ENCODE peak calls at places on chromosomes 2 and 18, in nine cellular contexts. One of them, this sample, is unnamed.

GRCh38 chr2:101140978-101141655 is 10.1 kb downstream of the TBC1D8 start:
- DNase-seq in PC-3: peak; percentile 70
- DNase-seq in adrenal gland: no peak
- DNase-seq in iPS DF 6.9: no peak
- DNase-seq in vagina: no peak
- DNase-seq in AG04450: no peak
- DNase-seq in HCT116: no peak
- DNase-seq in IMR-90: peak; percentile 9
- DNase-seq in body of pancreas: no peak
- DNase-seq in this sample: no peak

GRCh38 chr2:200302940-200303727 is 3.4 kb upstream of the SPATS2L start:
- DNase-seq in HCT116: peak; percentile 92
- DNase-seq in PC-3: peak; percentile 97
- DNase-seq in body of pancreas: no peak
- DNase-seq in IMR-90: peak; percentile 88
- DNase-seq in vagina: no peak
- DNase-seq in AG04450: no peak
- DNase-seq in iPS DF 6.9: no peak
- DNase-seq in adrenal gland: no peak
- DNase-seq in this sample: no peak

GRCh38 chr2:178101321-178102079 is 10.7 kb upstream of the RBM45 start:
- DNase-seq in body of pancreas: no peak
- DNase-seq in HCT116: no peak
- DNase-seq in iPS DF 6.9: no peak
- DNase-seq in adrenal gland: no peak
- DNase-seq in PC-3: peak; percentile 13
- DNase-seq in IMR-90: peak; percentile 1
- DNase-seq in AG04450: no peak
- DNase-seq in vagina: no peak
- DNase-seq in this sample: no peak

GRCh38 chr18:54551590-54551989 is 39.5 kb upstream of the DYNAP start:
- DNase-seq in iPS DF 6.9: no peak
- DNase-seq in adrenal gland: no peak
- DNase-seq in AG04450: no peak
- DNase-seq in body of pancreas: no peak
- DNase-seq in HCT116: no peak
- DNase-seq in PC-3: no peak
- DNase-seq in vagina: no peak
- DNase-seq in IMR-90: no peak
- DNase-seq in this sample: no peak

GRCh38 chr18:63143246-63143847 is 176.2 kb downstream of the BCL2 start:
- DNase-seq in AG04450: no peak
- DNase-seq in body of pancreas: no peak
- DNase-seq in vagina: no peak
- DNase-seq in adrenal gland: no peak
- DNase-seq in PC-3: no peak
- DNase-seq in HCT116: no peak
- DNase-seq in iPS DF 6.9: no peak
- DNase-seq in IMR-90: no peak
- DNase-seq in this sample: no peak

GRCh38 chr18:13232971-13233565 is 14.5 kb downstream of the LDLRAD4 start:
- DNase-seq in HCT116: no peak
- DNase-seq in IMR-90: no peak
- DNase-seq in iPS DF 6.9: no peak
- DNase-seq in vagina: no peak
- DNase-seq in AG04450: no peak
- DNase-seq in PC-3: no peak
- DNase-seq in body of pancreas: no peak
- DNase-seq in adrenal gland: no peak
- DNase-seq in this sample: no peak

GRCh38 chr2:177464549-177464948 is 72.0 kb downstream of the AGPS start:
- DNase-seq in body of pancreas: no peak
- DNase-seq in PC-3: no peak
- DNase-seq in HCT116: no peak
- DNase-seq in AG04450: no peak
- DNase-seq in vagina: no peak
- DNase-seq in adrenal gland: no peak
- DNase-seq in IMR-90: peak; percentile 70
- DNase-seq in iPS DF 6.9: no peak
- DNase-seq in this sample: no peak

GRCh38 chr2:15127251-15127650 is 433.9 kb downstream of the NBAS start:
- DNase-seq in HCT116: no peak
- DNase-seq in AG04450: no peak
- DNase-seq in iPS DF 6.9: no peak
- DNase-seq in body of pancreas: no peak
- DNase-seq in PC-3: no peak
- DNase-seq in adrenal gland: no peak
- DNase-seq in vagina: no peak
- DNase-seq in IMR-90: no peak
- DNase-seq in this sample: no peak

GRCh38 chr2:136255648-136256461 is 137.9 kb upstream of the CXCR4 start:
- DNase-seq in iPS DF 6.9: no peak
- DNase-seq in IMR-90: no peak
- DNase-seq in AG04450: no peak
- DNase-seq in PC-3: no peak
- DNase-seq in body of pancreas: no peak
- DNase-seq in HCT116: no peak
- DNase-seq in vagina: no peak
- DNase-seq in adrenal gland: no peak
- DNase-seq in this sample: no peak

GRCh38 chr2:36339819-36340218 is 15.8 kb upstream of the CRIM1 start:
- DNase-seq in AG04450: no peak
- DNase-seq in iPS DF 6.9: no peak
- DNase-seq in adrenal gland: no peak
- DNase-seq in IMR-90: peak; percentile 55
- DNase-seq in body of pancreas: no peak
- DNase-seq in PC-3: no peak
- DNase-seq in vagina: no peak
- DNase-seq in HCT116: no peak
- DNase-seq in this sample: no peak

GRCh38 chr18:22728481-22729105 is 204.5 kb upstream of the RBBP8 start:
- DNase-seq in adrenal gland: no peak
- DNase-seq in AG04450: no peak
- DNase-seq in IMR-90: no peak
- DNase-seq in PC-3: no peak
- DNase-seq in vagina: no peak
- DNase-seq in iPS DF 6.9: no peak
- DNase-seq in body of pancreas: no peak
- DNase-seq in HCT116: no peak
- DNase-seq in this sample: no peak

GRCh38 chr18:29430416-29430815 is 1253.5 kb upstream of the CDH2 start:
- DNase-seq in HCT116: peak; percentile 0
- DNase-seq in AG04450: no peak
- DNase-seq in PC-3: peak; percentile 4
- DNase-seq in IMR-90: peak; percentile 5
- DNase-seq in iPS DF 6.9: no peak
- DNase-seq in adrenal gland: no peak
- DNase-seq in body of pancreas: no peak
- DNase-seq in vagina: no peak
- DNase-seq in this sample: no peak

GRCh38 chr2:72940786-72941185 is 23.5 kb downstream of the EMX1 start:
- DNase-seq in vagina: no peak
- DNase-seq in HCT116: no peak
- DNase-seq in adrenal gland: no peak
- DNase-seq in AG04450: peak; percentile 47
- DNase-seq in iPS DF 6.9: no peak
- DNase-seq in IMR-90: peak; percentile 81
- DNase-seq in body of pancreas: no peak
- DNase-seq in PC-3: no peak
- DNase-seq in this sample: no peak

GRCh38 chr2:128313076-128313836 is 5.4 kb downstream of the HS6ST1 start:
- DNase-seq in adrenal gland: peak; percentile 20
- DNase-seq in iPS DF 6.9: no peak
- DNase-seq in vagina: peak; percentile 76
- DNase-seq in IMR-90: peak; percentile 63
- DNase-seq in HCT116: peak; percentile 18
- DNase-seq in PC-3: peak; percentile 47
- DNase-seq in body of pancreas: no peak
- DNase-seq in AG04450: no peak
- DNase-seq in this sample: peak; percentile 8

GRCh38 chr18:3605562-3606443 is 155.8 kb downstream of the TGIF1 start:
- DNase-seq in IMR-90: peak; percentile 62
- DNase-seq in body of pancreas: no peak
- DNase-seq in adrenal gland: no peak
- DNase-seq in AG04450: no peak
- DNase-seq in PC-3: peak; percentile 47
- DNase-seq in iPS DF 6.9: no peak
- DNase-seq in vagina: no peak
- DNase-seq in HCT116: no peak
- DNase-seq in this sample: no peak

GRCh38 chr18:49581369-49581768 is 19.5 kb downstream of the LIPG start:
- DNase-seq in body of pancreas: no peak
- DNase-seq in AG04450: no peak
- DNase-seq in PC-3: no peak
- DNase-seq in HCT116: no peak
- DNase-seq in iPS DF 6.9: no peak
- DNase-seq in IMR-90: no peak
- DNase-seq in adrenal gland: no peak
- DNase-seq in vagina: no peak
- DNase-seq in this sample: no peak

GRCh38 chr2:120773186-120773800 is 37.6 kb downstream of the GLI2 start:
- DNase-seq in body of pancreas: no peak
- DNase-seq in iPS DF 6.9: no peak
- DNase-seq in HCT116: no peak
- DNase-seq in PC-3: no peak
- DNase-seq in IMR-90: no peak
- DNase-seq in AG04450: no peak
- DNase-seq in adrenal gland: no peak
- DNase-seq in vagina: no peak
- DNase-seq in this sample: no peak

GRCh38 chr2:127122351-127123027 is 15.5 kb upstream of the BIN1 start:
- DNase-seq in HCT116: no peak
- DNase-seq in adrenal gland: no peak
- DNase-seq in body of pancreas: no peak
- DNase-seq in iPS DF 6.9: no peak
- DNase-seq in IMR-90: no peak
- DNase-seq in vagina: peak; percentile 82
- DNase-seq in AG04450: no peak
- DNase-seq in PC-3: no peak
- DNase-seq in this sample: no peak
- H3K9me3 ChIP-seq in HCT116: no peaks in the 10 kb centered on the region
- H3K9me3 ChIP-seq in adrenal gland: no peaks in the 10 kb centered on the region
- H3K9me3 ChIP-seq in body of pancreas: no peaks in the 10 kb centered on the region
- H3K9me3 ChIP-seq in iPS DF 6.9: peaks cover 3% of the 10 kb centered on the region
- H3K9me3 ChIP-seq in IMR-90: no peaks in the 10 kb centered on the region
- H3K9me3 ChIP-seq in vagina: no peaks in the 10 kb centered on the region
- H3K9me3 ChIP-seq in AG04450: peaks cover 11% of the 10 kb centered on the region
- H3K9me3 ChIP-seq in PC-3: no peaks in the 10 kb centered on the region
- H3K9me3 ChIP-seq in this sample: no peaks in the 10 kb centered on the region

DNA sequence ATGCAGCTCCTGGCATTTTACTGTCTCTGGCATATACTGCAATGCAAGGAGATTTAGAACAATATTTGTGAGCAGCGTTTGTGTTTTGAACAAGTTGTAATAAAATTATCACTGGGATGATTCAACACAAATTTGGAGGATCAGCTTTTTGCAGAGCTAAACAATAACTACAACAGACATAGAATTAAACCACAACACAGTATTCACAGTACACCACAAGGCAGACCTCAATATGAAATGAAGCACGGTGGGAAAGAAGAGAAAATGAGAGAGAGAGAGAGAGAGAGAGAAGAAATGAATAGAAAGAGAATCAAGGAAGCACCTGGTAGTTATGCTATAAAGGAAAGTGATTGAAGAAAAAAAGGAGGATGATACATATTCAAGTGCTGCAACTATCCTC is 39.4 kb downstream of the HOXD1 start:
- DNase-seq in IMR-90: no peak
- DNase-seq in HCT116: no peak
- DNase-seq in PC-3: no peak
- DNase-seq in iPS DF 6.9: no peak
- DNase-seq in vagina: no peak
- DNase-seq in body of pancreas: no peak
- DNase-seq in adrenal gland: no peak
- DNase-seq in AG04450: no peak
- DNase-seq in this sample: no peak
- H3K9me3 ChIP-seq in IMR-90: no peaks in the 10 kb centered on the region
- H3K9me3 ChIP-seq in HCT116: no peaks in the 10 kb centered on the region
- H3K9me3 ChIP-seq in PC-3: no peaks in the 10 kb centered on the region
- H3K9me3 ChIP-seq in iPS DF 6.9: no peaks in the 10 kb centered on the region
- H3K9me3 ChIP-seq in vagina: no peaks in the 10 kb centered on the region
- H3K9me3 ChIP-seq in body of pancreas: no peaks in the 10 kb centered on the region
- H3K9me3 ChIP-seq in adrenal gland: no peaks in the 10 kb centered on the region
- H3K9me3 ChIP-seq in AG04450: no peaks in the 10 kb centered on the region
- H3K9me3 ChIP-seq in this sample: no peaks in the 10 kb centered on the region

GRCh38 chr2:83376731-83377130 is 1082.3 kb downstream of the SUCLG1 start:
- DNase-seq in HCT116: no peak
- DNase-seq in adrenal gland: no peak
- DNase-seq in IMR-90: no peak
- DNase-seq in AG04450: no peak
- DNase-seq in vagina: no peak
- DNase-seq in iPS DF 6.9: no peak
- DNase-seq in body of pancreas: no peak
- DNase-seq in PC-3: no peak
- DNase-seq in this sample: no peak

DNA sequence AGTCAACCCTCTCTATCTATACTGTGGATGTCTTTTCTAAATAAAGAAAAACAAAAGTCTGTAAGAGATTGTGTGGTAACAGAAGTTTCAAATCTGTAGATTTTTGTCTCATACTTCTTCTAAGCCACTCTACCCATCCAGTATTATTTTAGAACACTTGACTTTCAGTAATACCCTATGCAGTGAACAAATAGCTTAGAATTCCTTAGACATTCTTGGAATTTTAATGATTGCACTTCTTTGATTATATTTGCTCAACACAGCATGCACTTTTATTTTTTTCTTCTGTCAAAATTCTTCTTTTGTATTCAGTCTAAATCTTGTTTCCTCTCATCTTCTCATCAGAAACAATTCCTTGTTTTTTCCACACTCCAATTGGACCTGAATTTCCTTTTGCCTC is 1080.2 kb downstream of the SUCLG1 start:
- DNase-seq in HCT116: no peak
- DNase-seq in PC-3: no peak
- DNase-seq in body of pancreas: no peak
- DNase-seq in vagina: no peak
- DNase-seq in IMR-90: no peak
- DNase-seq in iPS DF 6.9: no peak
- DNase-seq in AG04450: no peak
- DNase-seq in adrenal gland: no peak
- DNase-seq in this sample: no peak
- H3K9me3 ChIP-seq in HCT116: no peaks in the 10 kb centered on the region
- H3K9me3 ChIP-seq in PC-3: no peaks in the 10 kb centered on the region
- H3K9me3 ChIP-seq in body of pancreas: no peaks in the 10 kb centered on the region
- H3K9me3 ChIP-seq in vagina: no peaks in the 10 kb centered on the region
- H3K9me3 ChIP-seq in IMR-90: no peaks in the 10 kb centered on the region
- H3K9me3 ChIP-seq in iPS DF 6.9: no peaks in the 10 kb centered on the region
- H3K9me3 ChIP-seq in AG04450: no peaks in the 10 kb centered on the region
- H3K9me3 ChIP-seq in adrenal gland: no peaks in the 10 kb centered on the region
- H3K9me3 ChIP-seq in this sample: no peaks in the 10 kb centered on the region

GRCh38 chr18:79900610-79901570 is 50.6 kb downstream of the SLC66A2 start:
- DNase-seq in HCT116: no peak
- DNase-seq in IMR-90: no peak
- DNase-seq in adrenal gland: no peak
- DNase-seq in iPS DF 6.9: no peak
- DNase-seq in body of pancreas: no peak
- DNase-seq in AG04450: no peak
- DNase-seq in vagina: peak; percentile 79
- DNase-seq in PC-3: no peak
- DNase-seq in this sample: no peak
- H3K9me3 ChIP-seq in HCT116: peaks cover 15% of the 10 kb centered on the region
- H3K9me3 ChIP-seq in IMR-90: peaks cover 41% of the 10 kb centered on the region
- H3K9me3 ChIP-seq in adrenal gland: peaks cover 15% of the 10 kb centered on the region
- H3K9me3 ChIP-seq in iPS DF 6.9: peaks cover 8% of the 10 kb centered on the region
- H3K9me3 ChIP-seq in body of pancreas: no peaks in the 10 kb centered on the region
- H3K9me3 ChIP-seq in AG04450: peaks cover 86% of the 10 kb centered on the region
- H3K9me3 ChIP-seq in vagina: peaks cover 3% of the 10 kb centered on the region
- H3K9me3 ChIP-seq in PC-3: peaks cover 19% of the 10 kb centered on the region
- H3K9me3 ChIP-seq in this sample: peaks cover 4% of the 10 kb centered on the region

GRCh38 chr2:27588308-27588707 is 5.5 kb downstream of the ZNF512 start:
- DNase-seq in IMR-90: no peak
- DNase-seq in iPS DF 6.9: no peak
- DNase-seq in adrenal gland: no peak
- DNase-seq in HCT116: no peak
- DNase-seq in AG04450: no peak
- DNase-seq in body of pancreas: no peak
- DNase-seq in PC-3: no peak
- DNase-seq in vagina: no peak
- DNase-seq in this sample: no peak
- H3K9me3 ChIP-seq in IMR-90: peaks cover 4% of the 10 kb centered on the region
- H3K9me3 ChIP-seq in iPS DF 6.9: peaks cover under 1% of the 10 kb centered on the region
- H3K9me3 ChIP-seq in adrenal gland: peaks cover 14% of the 10 kb centered on the region
- H3K9me3 ChIP-seq in HCT116: peaks cover 2% of the 10 kb centered on the region
- H3K9me3 ChIP-seq in AG04450: peaks cover 7% of the 10 kb centered on the region
- H3K9me3 ChIP-seq in body of pancreas: no peaks in the 10 kb centered on the region
- H3K9me3 ChIP-seq in PC-3: no peaks in the 10 kb centered on the region
- H3K9me3 ChIP-seq in vagina: peaks cover 14% of the 10 kb centered on the region
- H3K9me3 ChIP-seq in this sample: peaks cover 3% of the 10 kb centered on the region

This sample was measured in T-helper 17 cell.